ENCODE peak calls at places on chromosomes 11 and 22, in five cellular contexts. M is stimulated activated naive CD8-positive, alpha-beta T cell treated with anti-CD3 and anti-CD28 coated beads, Interleukin-15, amount 100 ng/mL, for 72 hours; D is astrocyte of the spinal cord; N is osteocyte; W is cardiac fibroblast. R is an unnamed sample.

GRCh38 chr11:2462986-2463765 is 18.4 kb downstream of the KCNQ1 start:
- DNase-seq in M (no peak), D (no peak), N (peak; percentile 77), W (no peak), R (no peak)

GRCh38 chr22:36327922-36328551 is 59.7 kb downstream of the MYH9 start:
- DNase-seq in M (no peak), D (peak; percentile 79), N (no peak), W (peak; percentile 71), R (no peak)

GRCh38 chr22:38051261-38051660 is 5.9 kb upstream of the PICK1 start:
- DNase-seq in M (no peak), D (no peak), N (no peak), W (no peak), R (no peak)

GRCh38 chr11:57527056-57527631 is 3.4 kb downstream of the TIMM10 start:
- DNase-seq in M (peak; percentile 66), D (peak; percentile 59), N (no peak), W (peak; percentile 72), R (no peak)

GRCh38 chr11:19658344-19658743 is 54.3 kb upstream of the NAV2 start:
- DNase-seq in M (no peak), D (no peak), N (no peak), W (no peak), R (no peak)

GRCh38 chr22:34055525-34056200 is 135.4 kb upstream of the LARGE1 start:
- DNase-seq in M (no peak), D (no peak), N (no peak), W (no peak), R (no peak)

GRCh38 chr11:9090488-9091043 is 833 bp downstream of the SCUBE2 start:
- DNase-seq in M (no peak), D (no peak), N (no peak), W (no peak), R (no peak)

GRCh38 chr22:19951351-19951750 is 9.7 kb upstream of the TXNRD2 start:
- DNase-seq in M (no peak), D (no peak), N (no peak), W (no peak), R (no peak)

GRCh38 chr11:65366340-65366773 is 11.8 kb downstream of the TIGD3 start:
- DNase-seq in M (peak; percentile 36), D (peak; percentile 79), N (no peak), W (peak; percentile 93), R (no peak)

GRCh38 chr22:26476705-26477340 is 6.8 kb downstream of the HPS4 start:
- DNase-seq in M (no peak), D (peak; percentile 73), N (no peak), W (peak; percentile 72), R (no peak)

GRCh38 chr11:134384406-134384805 is 27.6 kb downstream of the B3GAT1 start:
- DNase-seq in M (no peak), D (no peak), N (no peak), W (no peak), R (no peak)

GRCh38 chr11:134592391-134592990 is 180.4 kb upstream of the B3GAT1 start:
- DNase-seq in M (peak; percentile 50), D (no peak), N (peak; percentile 79), W (no peak), R (peak; percentile 66)

GRCh38 chr22:31970490-31971444 is 26.4 kb downstream of the YWHAH start:
- DNase-seq in M (peak; percentile 90), D (peak; percentile 58), N (peak; percentile 96), W (peak; percentile 80), R (peak; percentile 96)

GRCh38 chr22:37765498-37765897 is 42.2 kb upstream of the GCAT start:
- DNase-seq in M (no peak), D (no peak), N (no peak), W (no peak), R (no peak)

GRCh38 chr22:27775698-27776409 is 25.7 kb downstream of the MN1 start:
- DNase-seq in M (no peak), D (no peak), N (no peak), W (no peak), R (no peak)